ENCODE peak calls at places on chromosomes 12 and 14, in five cellular contexts. N is H1, Z is HepG2, L is GM12878, U is K562. S is an unnamed sample.

GRCh38 chr14:33114331-33114730 is 175.7 kb downstream of the NPAS3 start:
- DNase-seq in Z (no peak), L (no peak), U (no peak), N (no peak), S (no peak)

GRCh38 chr14:52950898-52951729 is at the start of gene FERMT2:
- DNase-seq in U (peak; percentile 57), Z (peak; percentile 79), L (no peak), N (peak; percentile 91), S (peak; percentile 57)

GRCh38 chr12:63149884-63150254 is 1.1 kb downstream of the AVPR1A start:
- DNase-seq in U (no peak), N (no peak), Z (no peak), L (no peak), S (no peak)

GRCh38 chr12:110282956-110283817 is 2.1 kb downstream of the ATP2A2 start:
- DNase-seq in Z (no peak), N (no peak), U (no peak), L (no peak), S (no peak)

GRCh38 chr12:46452776-46453175 is 80.2 kb upstream of the SLC38A2 start:
- DNase-seq in Z (no peak), U (no peak), N (no peak), L (no peak), S (no peak)

GRCh38 chr12:19006626-19007025 is 122.9 kb upstream of the PLEKHA5 start:
- DNase-seq in N (no peak), L (no peak), U (no peak), Z (no peak), S (no peak)

GRCh38 chr12:9372202-9372601 is 164.0 kb upstream of the PZP start:
- DNase-seq in Z (peak; percentile 54), N (no peak), L (no peak), U (no peak), S (no peak)

GRCh38 chr14:73977896-73978295 is 27.8 kb downstream of the COQ6 start:
- DNase-seq in N (no peak), L (no peak), Z (no peak), U (no peak), S (no peak)

GRCh38 chr12:30880061-30880460 is 46.5 kb upstream of the TSPAN11 start:
- DNase-seq in U (no peak), L (no peak), N (no peak), Z (no peak), S (no peak)

GRCh38 chr14:74552623-74553022 is 59.1 kb downstream of the ISCA2 start:
- DNase-seq in N (no peak), Z (no peak), U (no peak), L (no peak), S (no peak)

GRCh38 chr12:27688671-27689070 is 7.6 kb upstream of the REP15 start:
- DNase-seq in U (no peak), Z (no peak), N (no peak), L (no peak), S (no peak)

GRCh38 chr12:51920046-51920445 is 12.7 kb downstream of the ACVRL1 start:
- DNase-seq in L (no peak), U (no peak), N (no peak), Z (no peak), S (no peak)

GRCh38 chr12:132116709-132117557 is 27.2 kb downstream of the DDX51 start:
- DNase-seq in N (no peak), Z (no peak), L (no peak), U (no peak), S (no peak)

GRCh38 chr14:80003138-80003537 is 208.2 kb downstream of the DIO2 start:
- DNase-seq in U (no peak), N (no peak), L (no peak), Z (peak; percentile 79), S (no peak)

GRCh38 chr14:53190938-53191337 is 37.8 kb upstream of the DDHD1 start:
- DNase-seq in N (no peak), U (no peak), L (no peak), Z (no peak), S (no peak)

GRCh38 chr12:131106542-131106941 is 152.8 kb downstream of the ADGRD1 start:
- DNase-seq in N (no peak), U (no peak), Z (no peak), L (no peak), S (no peak)

GRCh38 chr14:75268638-75269550 is 9.7 kb upstream of the FOS start:
- DNase-seq in Z (no peak), L (no peak), U (no peak), N (peak; percentile 50), S (no peak)

GRCh38 chr14:101727611-101728010 is 33.9 kb upstream of the PPP2R5C start:
- DNase-seq in U (no peak), N (no peak), Z (no peak), L (no peak), S (no peak)

GRCh38 chr14:94088516-94088915 is 7.4 kb downstream of the IFI27L1 start:
- DNase-seq in L (no peak), N (no peak), U (no peak), Z (no peak), S (no peak)

GRCh38 chr12:101707131-101707782 is 9.8 kb downstream of the CHPT1 start:
- DNase-seq in N (no peak), Z (no peak), U (peak; percentile 25), L (no peak), S (no peak)

GRCh38 chr12:50419112-50419909 is 18.6 kb downstream of the LARP4 start:
- DNase-seq in U (no peak), Z (no peak), L (no peak), N (no peak), S (peak; percentile 53)

GRCh38 chr12:120242275-120242799 is 23.2 kb downstream of the PXN start:
- DNase-seq in L (no peak), Z (no peak), U (peak; percentile 76), N (no peak), S (no peak)

GRCh38 chr12:113424915-113425823 is 3.0 kb downstream of the SDSL start:
- DNase-seq in U (peak; percentile 74), N (peak; percentile 94), L (no peak), Z (peak; percentile 16), S (no peak)

GRCh38 chr14:58844544-58844943 is 206.8 kb downstream of the DACT1 start:
- DNase-seq in U (no peak), N (no peak), Z (no peak), L (no peak), S (no peak)

GRCh38 chr12:40336573-40337199 is 111.9 kb downstream of the LRRK2 start:
- DNase-seq in N (no peak), L (no peak), Z (peak; percentile 2), U (peak; percentile 15), S (no peak)

GRCh38 chr14:92963301-92964123 is 40.6 kb downstream of the CHGA start:
- DNase-seq in L (no peak), Z (peak; percentile 43), U (no peak), N (no peak), S (no peak)

GRCh38 chr12:124610021-124610606 is 42.7 kb upstream of the NCOR2 start:
- DNase-seq in U (no peak), N (no peak), Z (no peak), L (no peak), S (no peak)

GRCh38 chr14:39097159-39097558 is 5.9 kb downstream of the SEC23A start:
- DNase-seq in L (no peak), N (no peak), U (no peak), Z (peak; percentile 90), S (no peak)

GRCh38 chr12:88733003-88733402 is 152.7 kb upstream of the KITLG start:
- DNase-seq in U (no peak), Z (no peak), N (no peak), L (no peak), S (no peak)

DNA sequence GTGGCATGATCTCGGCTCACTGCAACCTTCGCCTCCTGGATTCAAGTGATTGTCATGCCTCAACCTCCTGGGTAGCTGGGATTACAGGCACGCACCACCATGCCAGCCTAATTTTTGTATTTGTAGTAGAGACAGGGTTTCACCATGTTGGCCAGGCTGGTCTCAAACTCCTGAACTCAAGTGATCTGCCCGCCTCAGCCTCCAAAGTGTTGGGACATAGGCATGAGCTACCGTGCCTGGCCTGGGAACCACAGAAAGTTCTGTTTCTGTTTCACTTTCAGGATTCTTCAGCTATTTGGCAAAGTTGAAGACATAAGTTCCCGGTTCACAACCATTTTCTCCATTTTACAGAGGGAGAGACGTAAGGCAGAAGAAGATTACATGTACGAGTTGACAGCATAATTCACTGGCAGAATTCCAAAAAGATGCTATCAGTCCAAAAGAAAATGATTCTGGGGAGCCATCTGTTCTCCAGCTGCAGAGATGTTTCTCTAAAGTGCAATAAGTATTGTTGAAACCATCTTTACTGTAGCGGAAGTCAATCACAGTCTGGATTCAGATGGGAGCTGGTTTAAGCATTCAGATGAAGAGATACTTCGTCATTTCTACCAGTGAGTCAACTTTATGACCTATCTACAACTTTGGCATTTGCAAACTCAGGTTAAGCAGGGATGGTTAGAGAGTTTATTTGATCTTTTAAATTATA is 8.1 kb upstream of the RNF34 start:
- DNase-seq in U (peak; percentile 50), Z (no peak), L (peak; percentile 53), N (no peak), S (no peak)
- TF ChIP-seq ZNF274 in U (no peak), Z (no peak), L (no peak), N (no peak), S (no peak)

DNA sequence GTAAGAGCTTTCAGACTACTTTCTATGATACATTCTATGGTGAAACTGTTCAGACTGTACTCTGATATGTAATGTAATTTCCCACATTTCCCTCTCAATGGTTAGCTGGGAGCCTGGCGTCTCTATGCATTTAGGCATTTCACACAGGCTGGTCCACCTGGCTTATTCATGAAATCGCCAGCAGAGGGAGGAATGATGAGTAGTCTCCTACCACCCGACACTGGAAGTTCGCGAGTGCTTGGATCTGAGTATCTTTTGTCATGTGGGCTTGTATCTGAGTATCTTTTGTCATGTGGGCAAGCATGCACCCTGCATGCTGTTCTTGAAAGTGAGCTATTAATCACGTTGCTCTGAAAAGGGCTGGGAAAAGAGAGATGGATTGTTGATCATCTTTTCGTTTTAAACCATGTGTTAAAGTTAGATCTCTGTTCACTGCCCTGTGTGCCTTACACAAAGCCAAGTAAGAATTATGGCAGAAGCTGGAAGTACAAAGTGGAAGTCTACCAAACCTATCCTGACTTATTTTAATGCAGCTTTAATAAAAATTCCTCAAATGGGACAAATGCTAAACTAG is 235.0 kb downstream of the ATP23 start:
- DNase-seq in Z (peak; percentile 49), L (no peak), N (peak; percentile 64), U (peak; percentile 15), S (peak; percentile 19)
- TF ChIP-seq RAD21 in Z (no peak), L (no peak), N (peak; percentile 71), U (no peak), S (no peak)

GRCh38 chr12:24948816-24949722 is at the start of gene BCAT1:
- DNase-seq in Z (peak; percentile 61), U (peak; percentile 75), L (no peak), N (peak; percentile 79), S (no peak)
- TF ChIP-seq ZNF274 in Z (no peak), U (no peak), L (no peak), N (no peak), S (no peak)

DNA sequence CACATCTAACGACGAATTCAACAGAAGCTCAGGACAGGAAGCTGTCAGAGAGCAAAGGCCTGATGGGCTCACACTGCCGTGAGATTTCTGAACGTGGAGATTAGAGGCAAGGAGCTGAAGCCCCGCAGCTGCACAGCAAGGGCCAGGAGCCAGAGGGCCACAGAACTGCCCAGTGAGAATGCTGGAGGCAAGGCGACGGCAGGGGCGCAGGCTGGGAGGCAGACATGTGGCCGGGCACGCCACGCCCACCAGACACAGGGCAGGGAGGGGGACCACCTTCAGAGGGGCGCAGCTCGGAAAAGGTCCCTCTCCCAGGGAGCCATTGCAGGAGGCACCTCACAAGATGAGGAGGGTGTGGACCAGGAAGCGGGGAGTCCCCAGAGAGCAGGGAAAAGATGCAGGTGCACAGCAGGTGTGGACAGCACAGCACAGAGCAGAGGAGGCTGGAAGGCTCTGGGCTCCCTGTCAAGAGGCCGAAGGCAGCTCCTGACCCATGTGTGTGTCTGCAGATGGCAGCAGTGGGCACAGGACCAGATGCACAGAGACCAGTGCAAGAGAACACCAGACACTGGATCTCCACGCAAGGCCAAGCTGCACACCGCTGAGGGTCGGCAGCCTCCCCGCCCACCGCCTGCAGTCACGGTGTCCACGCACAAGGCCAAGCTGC is 23.0 kb downstream of the BTBD6 start:
- DNase-seq in U (no peak), Z (no peak), N (no peak), L (no peak), S (no peak)
- TF ChIP-seq RAD21 in U (no peak), Z (no peak), N (no peak), L (no peak), S (no peak)

S was measured in HCT116.